ENCODE peak calls at places on chromosomes 5 and 9, in four cellular contexts. Y is adrenal gland, C is heart right ventricle, E is cardiac fibroblast. U is an unnamed sample.

GRCh38 chr5:96335873-96336272 is 97.2 kb downstream of the PCSK1 start:
- DNase-seq in Y (no peak), C (no peak), E (no peak), U (no peak)

GRCh38 chr5:151179489-151179840 is 21.9 kb upstream of the ANXA6 start:
- DNase-seq in Y (peak; percentile 10), C (no peak), E (no peak), U (no peak)

GRCh38 chr5:173907686-173908371 is 19.7 kb downstream of the CPEB4 start:
- DNase-seq in Y (no peak), C (no peak), E (peak; percentile 29), U (no peak)

GRCh38 chr9:133429216-133429613 is 7.0 kb downstream of the ADAMTS13 start:
- DNase-seq in Y (no peak), C (no peak), E (no peak), U (no peak)

GRCh38 chr9:21902112-21902511 is 92.1 kb downstream of the CDKN2A start:
- DNase-seq in Y (no peak), C (no peak), E (no peak), U (no peak)

GRCh38 chr9:95857896-95858295 is 17.6 kb upstream of the ERCC6L2 start:
- DNase-seq in Y (no peak), C (no peak), E (no peak), U (no peak)

GRCh38 chr9:69922646-69923045 is 102.0 kb downstream of the CFAP95 start:
- DNase-seq in Y (no peak), C (no peak), E (no peak), U (no peak)

GRCh38 chr5:7828269-7828668 is 22.7 kb downstream of the CFAP90 start:
- DNase-seq in Y (no peak), C (peak; percentile 18), E (no peak), U (no peak)

GRCh38 chr5:154793599-154794524 is 38.7 kb downstream of the LARP1 start:
- DNase-seq in Y (no peak), C (no peak), E (peak; percentile 42), U (peak; percentile 74)

GRCh38 chr5:55123365-55123764 is 20.9 kb downstream of the GZMA start:
- DNase-seq in Y (no peak), C (no peak), E (no peak), U (no peak)

GRCh38 chr9:126116351-126117157 is 210.1 kb upstream of the MVB12B start:
- DNase-seq in Y (no peak), C (no peak), E (no peak), U (no peak)

GRCh38 chr5:112216140-112216539 is 202.9 kb downstream of the EPB41L4A start:
- DNase-seq in Y (no peak), C (no peak), E (no peak), U (no peak)

GRCh38 chr9:110089681-110090370 is 118.1 kb downstream of the C9orf152 start:
- DNase-seq in Y (no peak), C (no peak), E (no peak), U (no peak)

GRCh38 chr9:20640331-20641187 is 18.3 kb upstream of the MLLT3 start:
- DNase-seq in Y (peak; percentile 66), C (peak; percentile 44), E (peak; percentile 29), U (no peak)

GRCh38 chr9:114083693-114084092 is 5.6 kb upstream of the AMBP start:
- DNase-seq in Y (no peak), C (no peak), E (no peak), U (no peak)

DNA sequence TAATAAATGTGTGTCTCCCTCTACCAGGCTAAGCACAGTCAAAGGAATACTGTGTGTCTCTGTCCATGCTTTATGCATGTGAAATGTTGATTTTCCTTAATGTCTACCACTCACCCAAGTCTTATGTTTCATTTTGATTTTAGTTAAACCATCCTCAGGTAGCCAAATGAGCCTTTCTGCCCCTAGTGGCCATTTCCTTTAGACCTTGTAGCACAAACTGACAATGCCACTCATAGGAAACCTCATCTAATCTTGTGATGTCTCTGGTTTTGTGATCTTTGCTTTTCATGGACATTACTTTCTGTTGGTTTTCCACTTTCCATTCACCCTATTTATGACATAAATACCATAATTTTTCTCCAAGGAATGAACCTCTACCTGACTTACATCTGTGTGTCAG is 820.8 kb downstream of the MAT2B start:
- DNase-seq in Y (no peak), C (no peak), E (no peak), U (no peak)
- TF ChIP-seq CTCF in Y (no peak), C (no peak), E (peak; percentile 33), U (no peak)

GRCh38 chr5:139419793-139420192 is 15.9 kb upstream of the SPATA24 start:
- DNase-seq in Y (no peak), C (no peak), E (no peak), U (no peak)
- H3K4me3 ChIP-seq in Y (no peak overlapping the region), C (no peak overlapping the region), E (no peak overlapping the region), U (no peak overlapping the region)

GRCh38 chr9:107481035-107481434 is 8.5 kb downstream of the KLF4 start:
- DNase-seq in Y (no peak), C (no peak), E (peak; percentile 37), U (no peak)
- TF ChIP-seq CTCF in Y (no peak), C (peak; percentile 31), E (peak; percentile 28), U (peak; percentile 18)

GRCh38 chr9:137054932-137055384 is 1.1 kb upstream of the ENTPD2 start:
- DNase-seq in Y (no peak), C (no peak), E (no peak), U (no peak)
- H3K4me3 ChIP-seq in Y (no peak overlapping the region), C (no peak overlapping the region), E (no peak overlapping the region), U (no peak overlapping the region)